ENCODE peak calls at places on chromosomes 16 and 17, in five cellular contexts. Y, K, S, R and H are unnamed samples.

GRCh38 chr16:11914759-11915643 is 755 bp downstream of the GSPT1 start:
- DNase-seq in S (peak), Y (no peak), K (peak), R (peak), H (peak)

GRCh38 chr16:65534121-65534528 is 412.3 kb upstream of the CDH11 start:
- DNase-seq in Y (no peak), S (peak), K (no peak), R (no peak), H (no peak)

GRCh38 chr17:73907601-73907910 is 263.3 kb upstream of the SDK2 start:
- DNase-seq in K (no peak), S (no peak), Y (no peak), R (no peak), H (no peak)

GRCh38 chr17:66401364-66401763 is 99.0 kb downstream of the PRKCA start:
- DNase-seq in S (no peak), R (no peak), K (no peak), Y (no peak), H (no peak)

GRCh38 chr16:56301391-56301850 is 110.1 kb downstream of the GNAO1 start:
- DNase-seq in K (no peak), Y (no peak), R (no peak), S (peak), H (no peak)

GRCh38 chr16:23339781-23340180 is 37.7 kb downstream of the SCNN1B start:
- DNase-seq in R (no peak), K (no peak), Y (no peak), S (no peak), H (no peak)

GRCh38 chr17:19331134-19331533 is 31.4 kb downstream of the B9D1 start:
- DNase-seq in S (peak), K (no peak), R (no peak), Y (no peak), H (no peak)

GRCh38 chr16:25063102-25063501 is 47.9 kb upstream of the ARHGAP17 start:
- DNase-seq in R (no peak), Y (no peak), S (no peak), K (no peak), H (no peak)

GRCh38 chr16:28193530-28194423 is 18.0 kb downstream of the XPO6 start:
- DNase-seq in R (no peak), Y (peak), S (peak), K (peak), H (peak)

GRCh38 chr17:75325348-75325747 is 36.1 kb upstream of the SLC25A19 start:
- DNase-seq in R (no peak), Y (no peak), S (no peak), K (no peak), H (no peak)

GRCh38 chr16:85634747-85635544 is 21.8 kb downstream of the GSE1 start:
- DNase-seq in Y (no peak), K (no peak), R (no peak), S (no peak), H (no peak)

GRCh38 chr16:57145046-57145963 is 40.5 kb downstream of the PSME3IP1 start:
- DNase-seq in K (no peak), R (no peak), Y (no peak), S (no peak), H (peak)

GRCh38 chr16:9251026-9251425 is 159.6 kb downstream of the HAPSTR1 start:
- DNase-seq in R (no peak), K (no peak), Y (no peak), S (no peak), H (no peak)

GRCh38 chr17:4054446-4054845 is 88.4 kb downstream of the ZZEF1 start:
- DNase-seq in Y (no peak), K (no peak), R (no peak), S (no peak), H (no peak)

GRCh38 chr17:22669721-22670120 is 977.4 kb downstream of the KCNJ18 start:
- DNase-seq in S (peak), R (no peak), K (no peak), Y (no peak), H (no peak)

GRCh38 chr17:50141750-50142119 is 8.7 kb downstream of the PPP1R9B start:
- DNase-seq in S (no peak), K (no peak), Y (no peak), R (no peak), H (no peak)

GRCh38 chr17:82870541-82870940 is 30.7 kb upstream of the ZNF750 start:
- DNase-seq in S (no peak), R (no peak), K (no peak), Y (no peak), H (no peak)

GRCh38 chr16:85393674-85394510 is 219.2 kb upstream of the GSE1 start:
- DNase-seq in S (peak), Y (no peak), R (peak), K (peak), H (peak)